ENCODE peak calls at places on chromosomes 2 and 18, in five cellular contexts. One of them, this sample, is unnamed. For H3K4me1, the result is how much of the 10 kb centered on the place peaks cover.

GRCh38 chr2:29663266-29663665 is 258.1 kb downstream of the ALK start:
- DNase-seq in CD8-positive, alpha-beta memory T cell: no peak
- DNase-seq in gastrocnemius medialis: no peak
- DNase-seq in small intestine: no peak
- DNase-seq in Peyer's patch: no peak
- DNase-seq in this sample: no peak

GRCh38 chr2:63545023-63545422 is 43.3 kb downstream of the WDPCP start:
- DNase-seq in CD8-positive, alpha-beta memory T cell: no peak
- DNase-seq in gastrocnemius medialis: no peak
- DNase-seq in Peyer's patch: no peak
- DNase-seq in small intestine: no peak
- DNase-seq in this sample: no peak

GRCh38 chr2:142037744-142038143 is 93.1 kb downstream of the LRP1B start:
- DNase-seq in CD8-positive, alpha-beta memory T cell: no peak
- DNase-seq in Peyer's patch: no peak
- DNase-seq in small intestine: no peak
- DNase-seq in gastrocnemius medialis: no peak
- DNase-seq in this sample: no peak

GRCh38 chr2:231037731-231038482 is 584 bp downstream of the C2orf72 start:
- DNase-seq in CD8-positive, alpha-beta memory T cell: no peak
- DNase-seq in Peyer's patch: no peak
- DNase-seq in small intestine: peak
- DNase-seq in gastrocnemius medialis: no peak
- DNase-seq in this sample: no peak

GRCh38 chr2:218961229-218961628 is 1.8 kb downstream of the CDK5R2 start:
- DNase-seq in gastrocnemius medialis: no peak
- DNase-seq in small intestine: no peak
- DNase-seq in CD8-positive, alpha-beta memory T cell: no peak
- DNase-seq in Peyer's patch: no peak
- DNase-seq in this sample: no peak

GRCh38 chr2:107132141-107132540 is 246.2 kb upstream of the ST6GAL2 start:
- DNase-seq in CD8-positive, alpha-beta memory T cell: no peak
- DNase-seq in gastrocnemius medialis: no peak
- DNase-seq in small intestine: no peak
- DNase-seq in Peyer's patch: no peak
- DNase-seq in this sample: no peak

GRCh38 chr18:26040051-26040656 is 50.3 kb downstream of the SS18 start:
- DNase-seq in small intestine: no peak
- DNase-seq in gastrocnemius medialis: no peak
- DNase-seq in CD8-positive, alpha-beta memory T cell: no peak
- DNase-seq in Peyer's patch: no peak
- DNase-seq in this sample: no peak

GRCh38 chr2:215870986-215871385 is 142.4 kb downstream of the MREG start:
- DNase-seq in gastrocnemius medialis: no peak
- DNase-seq in Peyer's patch: no peak
- DNase-seq in CD8-positive, alpha-beta memory T cell: no peak
- DNase-seq in small intestine: no peak
- DNase-seq in this sample: no peak

GRCh38 chr2:235557903-235558302 is 64.1 kb downstream of the AGAP1 start:
- DNase-seq in small intestine: no peak
- DNase-seq in CD8-positive, alpha-beta memory T cell: no peak
- DNase-seq in gastrocnemius medialis: no peak
- DNase-seq in Peyer's patch: no peak
- DNase-seq in this sample: no peak

GRCh38 chr2:181896286-181896685 is 4.8 kb downstream of the ITPRID2 start:
- DNase-seq in small intestine: peak
- DNase-seq in Peyer's patch: no peak
- DNase-seq in CD8-positive, alpha-beta memory T cell: no peak
- DNase-seq in gastrocnemius medialis: no peak
- DNase-seq in this sample: no peak

GRCh38 chr2:10405441-10405840 is 42.7 kb downstream of the ODC1 start:
- DNase-seq in gastrocnemius medialis: peak
- DNase-seq in Peyer's patch: no peak
- DNase-seq in small intestine: no peak
- DNase-seq in CD8-positive, alpha-beta memory T cell: no peak
- DNase-seq in this sample: no peak

GRCh38 chr2:233156001-233156400 is 95.5 kb upstream of the ATG16L1 start:
- DNase-seq in CD8-positive, alpha-beta memory T cell: no peak
- DNase-seq in gastrocnemius medialis: no peak
- DNase-seq in Peyer's patch: no peak
- DNase-seq in small intestine: no peak
- DNase-seq in this sample: no peak

GRCh38 chr2:64177315-64177714 is 33.1 kb upstream of the PELI1 start:
- DNase-seq in CD8-positive, alpha-beta memory T cell: no peak
- DNase-seq in gastrocnemius medialis: no peak
- DNase-seq in Peyer's patch: no peak
- DNase-seq in small intestine: no peak
- DNase-seq in this sample: no peak

GRCh38 chr2:42132966-42133641 is 36.0 kb upstream of the EML4 start:
- DNase-seq in Peyer's patch: peak
- DNase-seq in gastrocnemius medialis: peak
- DNase-seq in small intestine: peak
- DNase-seq in CD8-positive, alpha-beta memory T cell: peak
- DNase-seq in this sample: peak

GRCh38 chr2:183222751-183223150 is 98.5 kb downstream of the NUP35 start:
- DNase-seq in CD8-positive, alpha-beta memory T cell: no peak
- DNase-seq in small intestine: no peak
- DNase-seq in gastrocnemius medialis: no peak
- DNase-seq in Peyer's patch: no peak
- DNase-seq in this sample: no peak

GRCh38 chr2:148530350-148530749 is 114.2 kb upstream of the EPC2 start:
- DNase-seq in small intestine: peak
- DNase-seq in gastrocnemius medialis: no peak
- DNase-seq in CD8-positive, alpha-beta memory T cell: no peak
- DNase-seq in Peyer's patch: no peak
- DNase-seq in this sample: no peak

GRCh38 chr18:43931439-43931838 is 654.1 kb upstream of the SYT4 start:
- DNase-seq in CD8-positive, alpha-beta memory T cell: no peak
- DNase-seq in gastrocnemius medialis: peak
- DNase-seq in Peyer's patch: no peak
- DNase-seq in small intestine: no peak
- DNase-seq in this sample: no peak

GRCh38 chr2:201118957-201119848 is 3.2 kb downstream of the CFLAR start:
- DNase-seq in CD8-positive, alpha-beta memory T cell: no peak
- DNase-seq in Peyer's patch: no peak
- DNase-seq in gastrocnemius medialis: no peak
- DNase-seq in small intestine: peak
- DNase-seq in this sample: no peak

GRCh38 chr2:109185801-109186570 is 57.0 kb downstream of the SH3RF3 start:
- DNase-seq in gastrocnemius medialis: peak
- DNase-seq in small intestine: no peak
- DNase-seq in Peyer's patch: no peak
- DNase-seq in CD8-positive, alpha-beta memory T cell: no peak
- DNase-seq in this sample: no peak

GRCh38 chr2:159968282-159968900 is 94.0 kb downstream of the PLA2R1 start:
- DNase-seq in CD8-positive, alpha-beta memory T cell: no peak
- DNase-seq in gastrocnemius medialis: no peak
- DNase-seq in small intestine: peak
- DNase-seq in Peyer's patch: no peak
- DNase-seq in this sample: peak

GRCh38 chr2:220043993-220044335 is 416.5 kb downstream of the SLC4A3 start:
- DNase-seq in small intestine: no peak
- DNase-seq in CD8-positive, alpha-beta memory T cell: no peak
- DNase-seq in gastrocnemius medialis: no peak
- DNase-seq in Peyer's patch: no peak
- DNase-seq in this sample: no peak

GRCh38 chr2:218648473-218649100 is 10.8 kb downstream of the ZNF142 start:
- DNase-seq in CD8-positive, alpha-beta memory T cell: peak
- DNase-seq in small intestine: peak
- DNase-seq in gastrocnemius medialis: no peak
- DNase-seq in Peyer's patch: peak
- DNase-seq in this sample: peak

GRCh38 chr2:196259507-196260481 is 88.4 kb upstream of the STK17B start:
- DNase-seq in gastrocnemius medialis: no peak
- DNase-seq in CD8-positive, alpha-beta memory T cell: no peak
- DNase-seq in Peyer's patch: no peak
- DNase-seq in small intestine: peak
- DNase-seq in this sample: no peak

GRCh38 chr2:59713577-59713976 is 839.9 kb downstream of the BCL11A start:
- DNase-seq in gastrocnemius medialis: no peak
- DNase-seq in Peyer's patch: no peak
- DNase-seq in small intestine: no peak
- DNase-seq in CD8-positive, alpha-beta memory T cell: no peak
- DNase-seq in this sample: no peak

GRCh38 chr18:48405971-48406370 is 3.2 kb downstream of the ZBTB7C start:
- DNase-seq in Peyer's patch: no peak
- DNase-seq in small intestine: no peak
- DNase-seq in CD8-positive, alpha-beta memory T cell: no peak
- DNase-seq in gastrocnemius medialis: no peak
- DNase-seq in this sample: no peak

GRCh38 chr18:21703241-21703820 is 1.2 kb downstream of the ABHD3 start:
- DNase-seq in gastrocnemius medialis: no peak
- DNase-seq in CD8-positive, alpha-beta memory T cell: no peak
- DNase-seq in small intestine: peak
- DNase-seq in Peyer's patch: peak
- DNase-seq in this sample: peak

GRCh38 chr2:120210234-120210781 is 12.9 kb downstream of the TMEM185B start:
- DNase-seq in small intestine: no peak
- DNase-seq in Peyer's patch: no peak
- DNase-seq in gastrocnemius medialis: no peak
- DNase-seq in CD8-positive, alpha-beta memory T cell: no peak
- DNase-seq in this sample: no peak

GRCh38 chr2:71756280-71756906 is 303.0 kb downstream of the DYSF start:
- DNase-seq in Peyer's patch: no peak
- DNase-seq in small intestine: no peak
- DNase-seq in gastrocnemius medialis: no peak
- DNase-seq in CD8-positive, alpha-beta memory T cell: no peak
- DNase-seq in this sample: no peak

GRCh38 chr18:55925772-55926171 is 337.8 kb upstream of the TCF4 start:
- DNase-seq in Peyer's patch: no peak
- DNase-seq in CD8-positive, alpha-beta memory T cell: no peak
- DNase-seq in gastrocnemius medialis: no peak
- DNase-seq in small intestine: no peak
- DNase-seq in this sample: no peak

GRCh38 chr18:68354176-68354575 is 360.7 kb downstream of the TMX3 start:
- DNase-seq in CD8-positive, alpha-beta memory T cell: no peak
- DNase-seq in gastrocnemius medialis: no peak
- DNase-seq in Peyer's patch: no peak
- DNase-seq in small intestine: no peak
- DNase-seq in this sample: no peak

GRCh38 chr2:159262226-159262625 is 24.3 kb downstream of the WDSUB1 start:
- DNase-seq in Peyer's patch: no peak
- DNase-seq in gastrocnemius medialis: no peak
- DNase-seq in small intestine: no peak
- DNase-seq in CD8-positive, alpha-beta memory T cell: no peak
- DNase-seq in this sample: no peak

GRCh38 chr2:30310955-30311354 is 79.6 kb downstream of the LBH start:
- DNase-seq in Peyer's patch: peak
- DNase-seq in gastrocnemius medialis: no peak
- DNase-seq in small intestine: no peak
- DNase-seq in CD8-positive, alpha-beta memory T cell: no peak
- DNase-seq in this sample: no peak

GRCh38 chr2:235670974-235671787 is 177.3 kb downstream of the AGAP1 start:
- DNase-seq in Peyer's patch: no peak
- DNase-seq in CD8-positive, alpha-beta memory T cell: no peak
- DNase-seq in gastrocnemius medialis: no peak
- DNase-seq in small intestine: no peak
- DNase-seq in this sample: no peak

GRCh38 chr2:69771461-69771860 is 29.5 kb downstream of the ANXA4 start:
- DNase-seq in CD8-positive, alpha-beta memory T cell: no peak
- DNase-seq in small intestine: no peak
- DNase-seq in Peyer's patch: no peak
- DNase-seq in gastrocnemius medialis: peak
- DNase-seq in this sample: no peak

GRCh38 chr18:3803350-3803749 is 353.4 kb downstream of the TGIF1 start:
- DNase-seq in gastrocnemius medialis: no peak
- DNase-seq in Peyer's patch: no peak
- DNase-seq in small intestine: no peak
- DNase-seq in CD8-positive, alpha-beta memory T cell: no peak
- DNase-seq in this sample: no peak

GRCh38 chr2:189506514-189506976 is 65.3 kb downstream of the WDR75 start:
- DNase-seq in Peyer's patch: no peak
- DNase-seq in small intestine: peak
- DNase-seq in CD8-positive, alpha-beta memory T cell: no peak
- DNase-seq in gastrocnemius medialis: no peak
- DNase-seq in this sample: no peak

GRCh38 chr2:26196683-26197418 is 24.0 kb downstream of the GAREM2 start:
- DNase-seq in small intestine: no peak
- DNase-seq in gastrocnemius medialis: no peak
- DNase-seq in CD8-positive, alpha-beta memory T cell: no peak
- DNase-seq in Peyer's patch: no peak
- DNase-seq in this sample: no peak

GRCh38 chr2:196291418-196291817 is 120.0 kb upstream of the STK17B start:
- DNase-seq in Peyer's patch: no peak
- DNase-seq in CD8-positive, alpha-beta memory T cell: no peak
- DNase-seq in small intestine: no peak
- DNase-seq in gastrocnemius medialis: no peak
- DNase-seq in this sample: no peak

GRCh38 chr2:48312126-48312525 is 217.8 kb upstream of the STON1 start:
- DNase-seq in small intestine: peak
- DNase-seq in Peyer's patch: no peak
- DNase-seq in gastrocnemius medialis: no peak
- DNase-seq in CD8-positive, alpha-beta memory T cell: no peak
- DNase-seq in this sample: no peak
- H3K4me1 ChIP-seq in small intestine: under half
- H3K4me1 ChIP-seq in Peyer's patch: under half
- H3K4me1 ChIP-seq in gastrocnemius medialis: under half
- H3K4me1 ChIP-seq in CD8-positive, alpha-beta memory T cell: under half
- H3K4me1 ChIP-seq in this sample: under half

DNA sequence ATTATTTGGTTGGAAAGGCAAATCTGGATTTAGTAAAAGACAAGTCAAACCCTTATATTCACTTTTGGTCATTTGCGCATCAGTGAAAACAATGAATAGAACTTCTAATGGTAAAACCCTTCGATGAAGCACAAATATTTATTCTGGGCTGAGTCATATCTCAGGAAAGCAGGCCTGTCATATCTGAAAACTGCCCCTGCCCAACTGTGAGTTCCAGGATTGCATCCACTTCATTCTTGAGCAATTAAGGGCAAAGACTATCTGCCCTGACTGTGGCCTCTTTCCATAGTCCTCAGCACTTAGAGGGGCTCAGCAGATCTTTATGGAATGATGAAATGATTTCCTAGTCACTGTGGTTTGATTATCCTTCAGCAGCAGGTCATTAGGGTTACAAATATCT is 795.2 kb upstream of the ID2 start:
- DNase-seq in small intestine: no peak
- DNase-seq in CD8-positive, alpha-beta memory T cell: no peak
- DNase-seq in gastrocnemius medialis: no peak
- DNase-seq in Peyer's patch: no peak
- DNase-seq in this sample: no peak
- H3K4me1 ChIP-seq in small intestine: under half
- H3K4me1 ChIP-seq in CD8-positive, alpha-beta memory T cell: under half
- H3K4me1 ChIP-seq in gastrocnemius medialis: under half
- H3K4me1 ChIP-seq in Peyer's patch: under half
- H3K4me1 ChIP-seq in this sample: under half

GRCh38 chr2:8378016-8378810 is 303.6 kb upstream of the ID2 start:
- DNase-seq in gastrocnemius medialis: no peak
- DNase-seq in Peyer's patch: no peak
- DNase-seq in small intestine: peak
- DNase-seq in CD8-positive, alpha-beta memory T cell: no peak
- DNase-seq in this sample: no peak
- H3K4me1 ChIP-seq in gastrocnemius medialis: under half
- H3K4me1 ChIP-seq in Peyer's patch: under half
- H3K4me1 ChIP-seq in small intestine: under half
- H3K4me1 ChIP-seq in CD8-positive, alpha-beta memory T cell: under half
- H3K4me1 ChIP-seq in this sample: under half

GRCh38 chr2:112714836-112715631 is 5.8 kb upstream of the NT5DC4 start:
- DNase-seq in small intestine: no peak
- DNase-seq in Peyer's patch: no peak
- DNase-seq in CD8-positive, alpha-beta memory T cell: no peak
- DNase-seq in gastrocnemius medialis: no peak
- DNase-seq in this sample: no peak
- H3K4me1 ChIP-seq in small intestine: under half
- H3K4me1 ChIP-seq in Peyer's patch: under half
- H3K4me1 ChIP-seq in CD8-positive, alpha-beta memory T cell: under half
- H3K4me1 ChIP-seq in gastrocnemius medialis: under half
- H3K4me1 ChIP-seq in this sample: under half

This sample was measured in mucosa of descending colon.